ENCODE peak calls at places on chromosomes 7 and 10, in six cellular contexts. R is neuronal stem cell; W is right cardiac atrium; I is heart right ventricle; A is mesendoderm; S is CD8-positive, alpha-beta memory T cell. B is an unnamed sample. For H3K4me1, the result is how much of the 10 kb centered on the place peaks cover.

GRCh38 chr7:110800984-110801383 is 289.9 kb upstream of the LRRN3 start:
- DNase-seq in A (no peak), I (no peak), S (no peak), R (no peak), W (no peak), B (no peak)

GRCh38 chr10:50567384-50567783 is 56.4 kb downstream of the SGMS1 start:
- DNase-seq in W (no peak), S (no peak), A (no peak), R (no peak), I (no peak), B (no peak)

GRCh38 chr7:28165971-28166955 is 14.3 kb downstream of the JAZF1 start:
- DNase-seq in W (no peak), I (no peak), A (no peak), R (no peak), S (no peak), B (no peak)

GRCh38 chr10:111102381-111102973 is 25.6 kb downstream of the ADRA2A start:
- DNase-seq in W (no peak), I (no peak), S (no peak), A (no peak), R (no peak), B (no peak)

GRCh38 chr10:86671985-86672710 is 3.8 kb downstream of the LDB3 start:
- DNase-seq in W (peak), S (no peak), A (peak), R (no peak), I (peak), B (peak)

GRCh38 chr10:5447611-5448071 is 35.3 kb downstream of the NET1 start:
- DNase-seq in I (no peak), S (no peak), A (peak), W (no peak), R (no peak), B (no peak)

GRCh38 chr7:90594791-90595317 is 1.3 kb upstream of the CDK14 start:
- DNase-seq in A (peak), S (no peak), I (peak), R (peak), W (peak), B (peak)

GRCh38 chr10:78944658-78945333 is 124.0 kb upstream of the ZMIZ1 start:
- DNase-seq in I (peak), W (peak), A (peak), R (no peak), S (no peak), B (peak)

GRCh38 chr7:156832195-156832877 is 60.6 kb downstream of the LMBR1 start:
- DNase-seq in A (no peak), W (no peak), I (no peak), R (no peak), S (no peak), B (no peak)

GRCh38 chr10:97534746-97535367 is 36.1 kb downstream of the UBTD1 start:
- DNase-seq in A (peak), W (peak), I (no peak), R (no peak), S (no peak), B (no peak)

GRCh38 chr10:35420827-35421552 is 84.7 kb downstream of the CCNY start:
- DNase-seq in I (no peak), W (no peak), R (no peak), S (no peak), A (no peak), B (no peak)

GRCh38 chr10:20887706-20888535 is 9.2 kb downstream of the NEBL start:
- DNase-seq in W (no peak), R (no peak), S (no peak), A (no peak), I (no peak), B (no peak)

GRCh38 chr7:70316745-70317144 is 718.5 kb downstream of the AUTS2 start:
- DNase-seq in W (no peak), I (no peak), A (no peak), R (no peak), S (no peak), B (no peak)

GRCh38 chr7:45401155-45401554 is 173.0 kb upstream of the ADCY1 start:
- DNase-seq in R (no peak), S (no peak), W (no peak), I (no peak), A (no peak), B (no peak)

GRCh38 chr10:118204292-118204943 is 137.7 kb downstream of the FAM204A start:
- DNase-seq in W (no peak), A (peak), I (no peak), R (no peak), S (no peak), B (no peak)

GRCh38 chr7:70171369-70171768 is 573.1 kb downstream of the AUTS2 start:
- DNase-seq in W (no peak), I (no peak), S (no peak), A (no peak), R (no peak), B (no peak)

GRCh38 chr10:71025535-71025934 is 137.2 kb upstream of the PCBD1 start:
- DNase-seq in R (no peak), A (peak), W (no peak), I (no peak), S (no peak), B (no peak)

GRCh38 chr10:5659702-5660528 is 6.5 kb downstream of the ASB13 start:
- DNase-seq in S (no peak), A (peak), W (no peak), R (no peak), I (no peak), B (peak)

GRCh38 chr7:69813637-69814240 is 215.5 kb downstream of the AUTS2 start:
- DNase-seq in R (no peak), W (no peak), S (no peak), A (no peak), I (no peak), B (no peak)

GRCh38 chr7:128867842-128868623 is 5.4 kb downstream of the ATP6V1F start:
- DNase-seq in R (no peak), S (no peak), W (no peak), I (no peak), A (peak), B (no peak)

GRCh38 chr7:46554688-46555422 is 633.8 kb upstream of the IGFBP3 start:
- DNase-seq in W (no peak), A (peak), R (no peak), I (no peak), S (no peak), B (no peak)

GRCh38 chr10:43955978-43956377 is 307.3 kb upstream of the ZNF32 start:
- DNase-seq in W (no peak), R (no peak), S (no peak), I (no peak), A (no peak), B (no peak)

GRCh38 chr7:132226046-132226590 is 350.2 kb downstream of the PLXNA4 start:
- DNase-seq in R (no peak), I (no peak), W (no peak), A (no peak), S (no peak), B (no peak)

GRCh38 chr10:115092555-115093285 is 445 bp upstream of the ATRNL1 start:
- DNase-seq in S (peak), W (peak), A (peak), I (peak), R (peak), B (peak)

GRCh38 chr7:131148258-131148657 is 179.4 kb upstream of the MKLN1 start:
- DNase-seq in S (no peak), W (no peak), R (no peak), I (no peak), A (no peak), B (no peak)

GRCh38 chr7:81937091-81937490 is 167.2 kb upstream of the HGF start:
- DNase-seq in I (no peak), S (no peak), A (no peak), W (no peak), R (no peak), B (no peak)

GRCh38 chr7:88278881-88279280 is 27.8 kb downstream of the STEAP4 start:
- DNase-seq in A (no peak), S (no peak), W (no peak), R (no peak), I (no peak), B (no peak)

GRCh38 chr7:128247640-128248194 is 6.6 kb downstream of the LEP start:
- DNase-seq in A (no peak), S (no peak), W (no peak), R (no peak), I (no peak), B (no peak)

GRCh38 chr10:109726473-109726872 is 196.8 kb downstream of the XPNPEP1 start:
- DNase-seq in R (no peak), S (no peak), I (no peak), A (no peak), W (no peak), B (no peak)

GRCh38 chr10:66996996-66997395 is 71.2 kb downstream of the LRRTM3 start:
- DNase-seq in S (no peak), A (no peak), R (no peak), W (no peak), I (no peak), B (no peak)

GRCh38 chr7:73899731-73900142 is 38.8 kb downstream of the TMEM270 start:
- DNase-seq in S (no peak), W (peak), A (no peak), R (no peak), I (no peak), B (peak)

GRCh38 chr10:99791831-99792230 is 9.4 kb downstream of the ABCC2 start:
- DNase-seq in S (no peak), I (no peak), W (no peak), A (no peak), R (no peak), B (no peak)

GRCh38 chr7:80127412-80128150 is 7.0 kb upstream of the GNAI1 start:
- DNase-seq in S (no peak), A (peak), I (no peak), R (peak), W (no peak), B (no peak)

GRCh38 chr7:17690030-17690429 is 250.3 kb downstream of the SNX13 start:
- DNase-seq in W (no peak), A (no peak), S (no peak), I (no peak), R (no peak), B (no peak)

GRCh38 chr10:122181901-122182799 is 88.9 kb upstream of the BTBD16 start:
- DNase-seq in A (peak), R (no peak), W (no peak), S (no peak), I (no peak), B (no peak)

GRCh38 chr7:134890246-134891240 is 95.8 kb upstream of the AGBL3 start:
- DNase-seq in R (no peak), W (peak), I (peak), A (peak), S (no peak), B (peak)

DNA sequence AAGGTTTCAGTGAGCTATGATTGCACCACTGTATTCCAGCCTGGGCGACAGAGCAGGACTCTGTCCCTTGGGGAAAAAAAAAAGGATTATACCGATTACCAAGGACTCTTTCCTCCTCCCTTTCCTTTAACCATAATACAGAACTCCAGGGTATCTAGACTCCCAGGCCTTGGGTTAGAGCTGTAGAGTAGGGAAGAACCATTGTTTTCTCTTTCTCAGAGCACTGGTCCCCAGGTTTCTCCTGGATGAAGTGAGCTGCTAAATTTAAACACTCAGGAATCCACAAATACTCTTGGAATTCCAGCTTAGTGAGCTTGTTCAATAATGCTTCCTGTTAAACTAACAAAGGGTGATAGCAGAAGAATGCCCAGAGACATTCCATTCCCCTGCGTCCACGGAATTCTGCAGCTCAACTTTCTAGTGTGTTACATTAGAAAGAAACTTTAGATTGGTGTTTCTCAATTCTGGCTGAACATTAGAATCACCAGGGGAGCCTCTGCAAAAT is 14.6 kb upstream of the RPEL1 start:
- DNase-seq in W (no peak), I (peak), A (peak), S (no peak), R (peak), B (no peak)
- H3K4me1 ChIP-seq in W (under half), I (under half), A (under half), S (under half), R (under half), B (under half)

GRCh38 chr7:121344093-121344492 is 15.3 kb downstream of the WNT16 start:
- DNase-seq in W (no peak), R (no peak), I (no peak), A (no peak), S (no peak), B (no peak)
- H3K27ac ChIP-seq in W (no peak), R (no peak), I (no peak), A (no peak), S (no peak), B (no peak)

DNA sequence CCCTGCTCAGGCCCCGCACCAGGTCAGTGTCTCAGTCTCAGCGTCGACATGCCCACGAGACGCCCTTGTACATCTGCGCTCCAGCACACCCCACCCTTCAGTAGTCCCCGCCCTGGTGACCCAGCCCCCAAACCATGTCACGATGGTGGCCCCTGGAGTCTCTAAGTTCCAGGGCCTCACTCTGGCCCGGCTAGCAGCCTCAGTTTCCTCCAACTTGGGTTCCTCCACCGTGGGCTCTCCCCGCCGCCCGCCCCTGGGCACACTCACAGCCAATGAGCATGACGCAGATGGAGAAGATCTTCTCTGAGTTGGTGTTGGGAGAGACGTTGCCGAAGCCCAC is 27.0 kb downstream of the KCNH2 start:
- DNase-seq in W (no peak), S (peak), A (no peak), I (no peak), R (no peak), B (no peak)
- H3K4me1 ChIP-seq in W (under half), S (under half), A (under half), I (under half), R (under half), B (under half)

GRCh38 chr7:77907281-77907680 is 108.7 kb downstream of the PHTF2 start:
- DNase-seq in S (no peak), A (no peak), I (no peak), W (no peak), R (no peak), B (no peak)

GRCh38 chr7:77903597-77903996 is 105.0 kb downstream of the PHTF2 start:
- DNase-seq in S (no peak), W (no peak), A (peak), R (no peak), I (no peak), B (no peak)

GRCh38 chr7:77910124-77910523 is 111.6 kb downstream of the PHTF2 start:
- DNase-seq in A (no peak), S (no peak), W (no peak), R (no peak), I (no peak), B (no peak)

GRCh38 chr7:77908664-77909063 is 110.1 kb downstream of the PHTF2 start:
- DNase-seq in A (no peak), W (no peak), R (no peak), S (no peak), I (no peak), B (no peak)

GRCh38 chr7:77904252-77904651 is 105.7 kb downstream of the PHTF2 start:
- DNase-seq in S (no peak), R (no peak), W (no peak), I (no peak), A (no peak), B (no peak)
- H3K27ac ChIP-seq in S (no peak), R (no peak), W (no peak), I (no peak), A (no peak), B (no peak)

DNA sequence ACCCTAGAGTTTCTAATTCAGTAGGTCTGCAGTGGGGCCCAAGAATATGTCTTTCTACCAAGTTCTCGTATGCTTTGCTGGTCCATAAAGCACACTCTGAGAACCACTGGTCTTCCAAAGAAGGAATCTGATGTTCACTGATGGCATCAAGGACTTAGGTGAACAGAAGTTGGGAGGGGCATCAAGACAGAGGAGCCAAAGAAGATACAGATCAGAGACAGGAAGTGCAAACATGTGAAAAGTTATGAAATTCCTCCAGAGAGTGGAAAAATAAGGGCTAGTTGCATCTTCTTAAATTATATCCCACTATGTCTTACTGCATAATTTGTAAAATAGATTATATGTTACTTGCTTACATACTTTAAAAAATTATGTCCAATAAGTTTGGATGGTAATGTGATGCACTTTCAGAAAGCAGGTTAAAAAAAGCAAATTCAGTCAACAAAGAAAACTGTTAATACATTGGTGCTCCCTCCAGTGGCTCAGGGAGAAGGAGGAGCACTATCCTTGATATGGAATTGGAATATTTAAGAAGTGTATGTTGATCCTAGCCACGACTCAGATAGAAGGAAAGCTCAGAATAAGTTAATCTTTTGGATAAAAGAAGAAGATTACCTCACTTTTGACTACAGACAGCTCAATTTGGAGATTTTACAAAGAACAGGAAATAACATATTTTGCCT is 35.8 kb downstream of the CREB3L2 start:
- DNase-seq in W (no peak), I (no peak), A (no peak), R (no peak), S (no peak), B (no peak)
- H3K4me1 ChIP-seq in W (under half), I (under half), A (under half), R (under half), S (under half), B (under half)